ENCODE peak calls at places on chromosomes 11 and 22, in six cellular contexts. Y is pancreas; B is testis; E is progenitor cell of endocrine pancreas; M is endothelial cell; H is CD8-positive, alpha-beta T cell. J is an unnamed sample.

GRCh38 chr11:1825039-1825740 is 9.6 kb upstream of the SYT8 start:
- DNase-seq in Y (peak), M (peak), B (peak), E (peak), H (no peak), J (no peak)

GRCh38 chr11:118849825-118850224 is 33.9 kb upstream of the CXCR5 start:
- DNase-seq in H (no peak), Y (no peak), M (no peak), E (no peak), B (no peak), J (no peak)

GRCh38 chr11:132452616-132453015 is 1079.7 kb downstream of the OPCML start:
- DNase-seq in E (no peak), Y (no peak), M (no peak), B (no peak), H (no peak), J (no peak)

GRCh38 chr22:43900206-43900605 is 8.4 kb upstream of the PNPLA5 start:
- DNase-seq in Y (no peak), H (no peak), E (no peak), M (no peak), B (no peak), J (no peak)

GRCh38 chr11:61949169-61950034 is 749 bp upstream of the BEST1 start:
- DNase-seq in B (peak), Y (peak), M (no peak), E (no peak), H (no peak), J (no peak)

GRCh38 chr11:26950260-26950719 is 43.6 kb upstream of the FIBIN start:
- DNase-seq in H (no peak), B (no peak), M (no peak), E (no peak), Y (no peak), J (no peak)

GRCh38 chr22:22721681-22722309 is 77.4 kb downstream of the GGTLC2 start:
- DNase-seq in Y (no peak), E (no peak), B (no peak), M (no peak), H (no peak), J (peak)

GRCh38 chr11:61447601-61448551 is 18.0 kb downstream of the SDHAF2 start:
- DNase-seq in Y (no peak), B (no peak), M (no peak), E (no peak), H (no peak), J (no peak)

GRCh38 chr11:8209208-8209807 is 40.5 kb upstream of the RIC3 start:
- DNase-seq in H (no peak), Y (peak), M (no peak), B (peak), E (no peak), J (no peak)

GRCh38 chr11:16359369-16359768 is 3.0 kb upstream of the SOX6 start:
- DNase-seq in H (no peak), Y (no peak), B (no peak), M (no peak), E (no peak), J (no peak)

GRCh38 chr11:16357776-16358175 is 1.4 kb upstream of the SOX6 start:
- DNase-seq in B (no peak), E (no peak), H (no peak), M (no peak), Y (no peak), J (no peak)

GRCh38 chr11:16358726-16359125 is 2.4 kb upstream of the SOX6 start:
- DNase-seq in B (no peak), E (no peak), M (no peak), Y (no peak), H (no peak), J (no peak)

GRCh38 chr11:16356751-16357365 is 512 bp upstream of the SOX6 start:
- DNase-seq in Y (no peak), M (no peak), H (no peak), E (no peak), B (no peak), J (no peak)

DNA sequence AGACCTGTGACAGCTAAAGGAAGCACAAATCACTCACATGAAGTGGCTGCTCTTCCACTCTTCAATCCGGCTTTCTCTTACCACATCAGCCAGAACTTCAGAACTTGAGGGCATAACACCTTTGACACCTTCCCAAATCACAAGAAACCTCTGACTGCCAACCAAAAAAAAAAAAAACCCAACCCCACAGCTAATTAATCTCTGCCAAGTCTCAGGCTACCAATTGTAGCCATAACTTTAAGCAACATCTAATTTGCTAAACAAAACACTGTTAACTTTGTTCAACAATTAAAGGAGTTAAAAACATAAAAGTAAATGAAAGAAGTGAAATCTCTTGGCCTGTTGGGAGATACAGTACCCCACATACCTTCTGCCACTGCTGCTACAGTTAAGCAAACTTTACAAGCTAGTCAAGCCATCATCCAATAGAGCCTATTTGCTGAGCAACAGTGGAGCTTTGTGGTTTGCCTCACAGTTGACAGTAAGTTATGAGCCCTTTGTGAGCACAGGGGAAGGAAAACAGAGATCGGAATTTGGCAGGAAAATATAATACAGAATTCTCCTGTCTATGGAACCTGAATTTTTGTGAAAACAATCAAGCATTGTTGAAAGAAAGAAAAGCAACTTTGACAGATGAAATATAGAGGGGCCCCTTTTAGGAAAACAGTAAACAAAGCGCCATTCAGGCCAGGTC is at the start of gene SOX6:
- DNase-seq in M (no peak), Y (peak), E (peak), B (peak), H (no peak), J (no peak)
- TF ChIP-seq CTCF in M (no peak), Y (no peak), E (no peak), B (no peak), H (no peak), J (no peak)

GRCh38 chr11:11988862-11989261 is 19.6 kb downstream of the DKK3 start:
- DNase-seq in Y (no peak), M (no peak), E (no peak), B (no peak), H (no peak), J (no peak)
- TF ChIP-seq CTCF in Y (no peak), M (peak), E (peak), B (no peak), H (no peak), J (no peak)

GRCh38 chr22:29030016-29030617 is 31.5 kb downstream of the C22orf31 start:
- DNase-seq in Y (no peak), B (no peak), H (no peak), M (no peak), E (no peak), J (no peak)
- TF ChIP-seq CTCF in Y (no peak), B (no peak), H (no peak), M (no peak), E (no peak), J (no peak)

GRCh38 chr22:18998998-18999397 is 62.9 kb upstream of the PRODH start:
- DNase-seq in B (no peak), E (no peak), H (no peak), M (peak), Y (no peak), J (no peak)
- TF ChIP-seq CTCF in B (no peak), E (peak), H (no peak), M (peak), Y (no peak), J (no peak)

DNA sequence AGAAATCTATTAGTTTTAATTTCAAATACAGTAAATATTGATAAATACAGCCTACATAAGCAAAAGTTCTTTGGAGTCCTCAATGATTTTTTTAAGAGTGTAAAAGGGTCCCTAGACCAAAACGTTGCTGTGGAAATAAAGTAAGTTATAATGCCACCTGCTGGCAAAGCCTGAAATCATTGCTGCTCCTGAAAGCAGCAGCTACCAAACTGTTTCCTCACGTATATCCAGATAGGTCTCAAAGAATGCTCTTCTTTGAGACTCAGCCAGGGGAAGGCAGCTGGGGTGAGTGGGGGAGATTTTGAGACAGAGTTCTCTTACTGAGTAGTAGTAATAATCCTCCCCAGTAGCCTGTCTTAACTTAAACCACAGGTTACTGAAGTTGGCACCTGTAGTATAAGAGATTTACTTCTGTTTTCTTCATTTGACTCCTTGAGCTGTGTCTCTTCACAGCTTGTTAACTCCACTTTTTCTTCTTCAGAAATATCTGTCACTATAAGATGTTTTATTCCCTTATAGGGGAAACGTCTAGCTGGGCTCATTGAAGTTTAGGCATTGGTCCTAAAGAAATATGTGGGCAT is 78.1 kb downstream of the BTBD10 start:
- DNase-seq in H (no peak), Y (no peak), M (peak), B (peak), E (peak), J (no peak)
- TF ChIP-seq CTCF in H (peak), Y (peak), M (peak), B (no peak), E (peak), J (no peak)

J was measured in omental fat pad.